ENCODE peak calls at places on chromosomes 7 and 10, in six cellular contexts. S is stomach, N is breast epithelium, L is right lobe of liver, X is adrenal gland, O is ovary. H is an unnamed sample.

GRCh38 chr7:130444230-130444629 is 3.4 kb upstream of the CEP41 start:
- DNase-seq in S (no peak), N (no peak), L (no peak), X (no peak), O (no peak), H (no peak)

GRCh38 chr7:32616625-32617024 is 121.3 kb downstream of the AVL9 start:
- DNase-seq in S (no peak), N (no peak), L (no peak), X (peak), O (no peak), H (peak)

GRCh38 chr10:78231930-78232329 is 198.3 kb downstream of the RPS24 start:
- DNase-seq in S (no peak), N (no peak), L (no peak), X (peak), O (no peak), H (no peak)

GRCh38 chr10:24247841-24248240 is 38.9 kb downstream of the KIAA1217 start:
- DNase-seq in S (no peak), N (no peak), L (no peak), X (no peak), O (no peak), H (no peak)

GRCh38 chr7:17422966-17423365 is 124.5 kb downstream of the AHR start:
- DNase-seq in S (no peak), N (no peak), L (no peak), X (no peak), O (no peak), H (no peak)

GRCh38 chr10:17084258-17084657 is 45.4 kb downstream of the CUBN start:
- DNase-seq in S (no peak), N (no peak), L (no peak), X (no peak), O (no peak), H (no peak)

GRCh38 chr10:7547825-7548224 is 118.9 kb downstream of the ITIH5 start:
- DNase-seq in S (no peak), N (no peak), L (no peak), X (no peak), O (no peak), H (no peak)

GRCh38 chr7:1940863-1941262 is 270.8 kb downstream of the ELFN1 start:
- DNase-seq in S (no peak), N (no peak), L (no peak), X (no peak), O (no peak), H (no peak)

GRCh38 chr7:23530901-23531793 is 634 bp downstream of the TRA2A start:
- DNase-seq in S (peak), N (no peak), L (no peak), X (peak), O (peak), H (peak)

DNA sequence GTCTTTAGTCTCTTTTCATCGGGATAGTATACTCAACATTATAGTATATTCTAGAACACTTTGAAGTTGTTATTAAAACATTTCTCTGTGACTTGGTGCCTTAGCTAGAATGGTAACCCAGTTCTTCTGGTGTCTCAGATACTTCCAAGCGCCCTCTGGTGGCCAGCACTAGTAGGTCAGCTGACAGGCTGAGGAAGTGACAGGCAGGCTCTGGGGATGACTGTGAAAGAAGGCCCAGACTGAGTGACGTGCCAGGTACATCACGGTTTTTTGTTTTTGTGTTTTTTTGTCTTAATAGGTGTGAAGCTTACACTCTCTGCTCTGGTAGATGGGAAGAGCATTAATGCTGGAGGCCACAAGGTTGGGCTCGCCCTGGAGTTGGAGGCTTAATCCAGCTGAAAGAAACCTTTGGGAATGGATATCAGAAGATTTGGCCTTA is 5.1 kb downstream of the COMTD1 start:
- DNase-seq in S (peak), N (peak), L (peak), X (peak), O (peak), H (peak)
- TF ChIP-seq POLR2A in S (no peak), N (no peak), L (no peak), X (no peak), O (no peak), H (no peak)

GRCh38 chr10:96345250-96345649 is 13.6 kb downstream of the OPALIN start:
- DNase-seq in S (no peak), N (no peak), L (no peak), X (no peak), O (no peak), H (no peak)
- TF ChIP-seq CTCF in S (no peak), N (no peak), L (no peak), X (no peak), O (no peak), H (no peak)

DNA sequence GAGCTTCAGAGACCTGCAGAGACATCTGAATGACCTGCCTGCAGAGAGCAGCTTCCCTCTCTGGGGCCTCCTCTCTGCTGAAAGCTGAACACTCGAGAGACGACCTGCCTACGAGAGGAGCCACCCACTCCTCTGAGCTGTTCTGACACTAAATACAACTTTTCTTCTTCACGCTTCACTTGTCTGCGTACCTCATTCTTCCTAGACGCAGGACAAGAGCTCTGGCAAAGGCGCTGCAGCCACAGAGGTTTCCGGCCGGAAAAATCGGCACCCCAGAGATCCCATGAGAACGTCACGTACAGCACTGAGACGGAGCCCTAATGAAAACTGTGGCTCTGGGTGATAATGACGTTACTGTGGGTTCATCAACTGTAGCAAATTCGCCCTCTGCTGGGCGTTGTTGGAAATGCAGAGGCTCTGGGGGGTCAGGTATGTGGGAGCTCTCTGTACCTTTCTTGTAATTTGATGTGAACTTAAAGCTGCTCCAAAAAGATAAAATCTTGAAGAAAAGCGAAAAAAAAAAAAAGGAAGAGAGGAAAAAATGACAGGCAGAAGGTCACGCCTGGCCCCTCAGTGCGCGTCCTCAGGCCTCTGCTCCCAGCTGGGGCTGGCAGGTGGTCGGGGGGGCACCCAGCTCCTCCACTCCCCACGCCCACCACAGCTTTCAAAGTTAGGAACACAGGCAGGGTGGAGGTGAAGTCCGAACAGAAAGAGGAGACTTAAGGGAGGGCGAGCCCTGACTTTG is 120.7 kb downstream of the DYNC2I1 start:
- DNase-seq in S (peak), N (peak), L (peak), X (peak), O (peak), H (peak)
- H3K4me3 ChIP-seq in S (peak), N (peak), L (peak), X (no peak), O (peak), H (no peak)

DNA sequence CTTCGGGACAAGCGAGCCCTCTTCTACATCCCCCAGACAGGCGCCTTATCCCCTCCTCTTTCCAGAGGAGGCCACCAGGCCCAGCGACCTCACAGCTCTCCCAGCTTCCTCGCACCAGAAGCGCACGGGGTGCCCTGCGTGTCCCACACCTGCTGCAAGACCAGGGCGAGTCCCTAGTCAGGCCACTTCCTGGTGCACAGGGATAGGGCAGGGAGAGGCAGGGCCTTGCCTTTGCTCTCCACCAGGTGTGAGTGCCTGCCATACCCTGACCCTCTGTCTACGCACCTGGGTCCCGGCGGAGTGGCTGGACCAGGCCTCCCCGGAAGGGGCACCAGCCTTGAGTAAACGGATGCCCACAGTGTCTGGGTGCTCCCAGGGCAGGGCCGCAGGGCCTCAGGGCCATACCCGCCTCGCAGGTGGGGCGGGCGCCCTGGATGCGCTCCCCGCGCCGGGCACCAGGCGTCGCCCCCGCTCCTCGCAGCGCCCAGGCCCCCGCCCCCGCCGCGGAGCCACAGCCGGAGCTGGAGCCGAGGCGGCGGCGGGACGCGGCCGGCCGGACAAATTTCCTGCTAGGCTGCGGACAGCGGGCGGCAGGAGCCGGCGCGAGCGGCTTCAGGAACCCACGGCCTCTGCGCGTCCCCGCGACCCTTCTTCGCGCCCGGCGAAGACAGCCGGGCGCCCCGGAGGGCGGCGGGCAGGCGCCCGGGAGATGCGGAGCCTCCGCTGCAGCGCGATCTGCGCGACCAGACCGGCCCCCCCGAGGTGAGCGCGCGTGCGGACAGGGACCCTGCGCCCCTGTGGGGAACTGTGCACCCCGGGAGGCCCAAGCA is at the start of gene PTPRE:
- DNase-seq in S (peak), N (peak), L (peak), X (peak), O (peak), H (peak)
- TF ChIP-seq POLR2A in S (no peak), N (no peak), L (no peak), X (no peak), O (no peak), H (no peak)

DNA sequence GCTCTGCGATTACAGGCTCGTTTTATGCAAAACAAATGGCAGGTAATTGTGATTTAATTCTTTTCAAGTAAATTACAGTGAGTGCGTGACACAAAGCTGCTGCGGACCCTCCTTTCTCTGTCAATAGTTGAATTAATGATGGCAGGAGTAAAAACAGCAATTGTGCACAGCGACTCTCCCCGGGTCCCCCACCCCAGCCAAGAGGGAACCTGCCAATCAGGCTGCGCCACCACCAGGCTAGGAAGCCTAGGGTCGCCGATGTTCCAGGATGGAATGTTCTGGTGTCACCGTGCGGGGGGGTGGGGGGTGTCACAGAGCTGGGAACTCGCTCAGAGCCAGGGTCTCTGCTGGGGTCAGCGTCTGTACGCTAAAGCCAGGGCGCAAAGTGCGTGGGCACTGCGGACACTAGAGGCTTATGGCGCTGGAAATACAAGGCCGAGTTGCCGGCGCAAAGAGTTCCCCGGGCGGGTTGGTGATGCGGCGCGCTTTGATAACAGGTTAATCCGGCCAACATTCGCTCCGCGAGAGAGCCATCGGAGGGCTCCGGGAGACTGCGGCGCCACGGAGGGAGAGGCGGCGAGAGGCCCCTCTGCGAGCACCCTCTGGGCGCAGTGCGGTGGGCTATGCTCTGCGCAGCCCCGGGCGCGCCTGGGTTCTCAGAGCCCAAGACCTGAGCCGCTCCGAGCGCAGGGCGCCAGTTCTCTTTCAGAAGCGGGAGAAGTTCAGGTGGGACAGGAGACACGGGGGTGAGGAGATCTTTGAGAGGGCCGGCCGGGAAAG is 192.3 kb downstream of the EMX2 start:
- DNase-seq in S (no peak), N (no peak), L (no peak), X (no peak), O (no peak), H (no peak)
- TF ChIP-seq CTCF in S (no peak), N (no peak), L (no peak), X (no peak), O (no peak), H (no peak)

DNA sequence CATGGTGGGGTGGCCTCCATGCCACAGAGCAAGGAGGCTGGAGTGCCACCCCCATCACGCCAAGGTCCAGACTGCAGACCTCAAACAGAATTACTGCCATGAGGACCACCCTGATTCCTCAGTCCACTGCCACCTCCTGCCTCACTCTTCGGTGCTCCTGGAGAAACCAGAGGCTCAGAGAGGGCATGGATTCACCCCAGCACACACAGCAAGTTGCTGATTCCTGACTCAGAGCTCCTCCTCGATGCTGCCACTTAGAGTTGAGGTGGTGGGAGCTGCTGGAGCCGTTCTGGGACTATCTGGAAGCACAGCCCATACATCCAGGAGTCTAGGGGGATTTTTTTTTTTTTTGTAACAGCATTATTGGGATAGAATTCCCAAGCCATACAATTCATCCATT is 22.0 kb upstream of the MYL10 start:
- DNase-seq in S (no peak), N (no peak), L (no peak), X (no peak), O (no peak), H (no peak)
- H3K4me3 ChIP-seq in S (no peak), N (no peak), L (no peak), X (no peak), O (no peak), H (no peak)

GRCh38 chr10:133378251-133379096 is 588 bp upstream of the PAOX start:
- DNase-seq in S (peak), N (no peak), L (peak), X (peak), O (peak), H (no peak)
- TF ChIP-seq POLR2A in S (no peak), N (no peak), L (peak), X (peak), O (no peak), H (no peak)

GRCh38 chr10:125003146-125003900 is 61.4 kb downstream of the ZRANB1 start:
- DNase-seq in S (peak), N (peak), L (peak), X (peak), O (peak), H (no peak)
- TF ChIP-seq CTCF in S (no peak), N (no peak), L (no peak), X (no peak), O (no peak), H (no peak)

H was measured in lower leg skin.